ENCODE peak calls at places on chromosomes 16 and 17, in six cellular contexts. Z is HTR-8/SVneo; B is nephron progenitor cell; T is substantia nigra; U is LHCN-M2; E is stimulated activated CD4-positive, alpha-beta T cell treated with anti-CD3 and anti-CD28 coated beads, Interleukin-2, amount 100 ng/mL, for 48 hours. N is an unnamed sample.

GRCh38 chr16:17556276-17557052 is 85.7 kb upstream of the XYLT1 start:
- DNase-seq in Z (no peak), B (peak), T (no peak), U (no peak), E (no peak), N (peak)

GRCh38 chr17:63133489-63133888 is 167.5 kb downstream of the TANC2 start:
- DNase-seq in Z (no peak), B (no peak), T (no peak), U (no peak), E (no peak), N (no peak)

GRCh38 chr16:84597518-84598390 is 20.1 kb downstream of the COTL1 start:
- DNase-seq in Z (no peak), B (no peak), T (no peak), U (no peak), E (no peak), N (no peak)

GRCh38 chr16:11280616-11281522 is at the start of gene PRM1:
- DNase-seq in Z (no peak), B (no peak), T (no peak), U (no peak), E (no peak), N (no peak)

GRCh38 chr17:4939554-4939803 is 367 bp downstream of the SLC25A11 start:
- DNase-seq in Z (no peak), B (peak), T (no peak), U (no peak), E (no peak), N (no peak)

GRCh38 chr17:47822785-47823184 is 1.2 kb upstream of the OSBPL7 start:
- DNase-seq in Z (no peak), B (no peak), T (no peak), U (no peak), E (no peak), N (no peak)

GRCh38 chr17:8680850-8681174 is 50.3 kb upstream of the MYH10 start:
- DNase-seq in Z (no peak), B (no peak), T (no peak), U (no peak), E (no peak), N (no peak)

GRCh38 chr16:71703324-71703723 is 21.2 kb downstream of the PHLPP2 start:
- DNase-seq in Z (no peak), B (no peak), T (no peak), U (no peak), E (no peak), N (no peak)

GRCh38 chr17:75707096-75707720 is 14.1 kb upstream of the ITGB4 start:
- DNase-seq in Z (no peak), B (no peak), T (no peak), U (no peak), E (no peak), N (peak)

GRCh38 chr17:14753383-14753782 is 452.5 kb downstream of the HS3ST3B1 start:
- DNase-seq in Z (no peak), B (no peak), T (no peak), U (no peak), E (no peak), N (no peak)

GRCh38 chr16:85554791-85555548 is 58.2 kb upstream of the GSE1 start:
- DNase-seq in Z (no peak), B (peak), T (peak), U (peak), E (peak), N (peak)

GRCh38 chr16:30124985-30125379 is 2.0 kb upstream of the MAPK3 start:
- DNase-seq in Z (no peak), B (no peak), T (no peak), U (no peak), E (no peak), N (no peak)

GRCh38 chr16:85621698-85622433 is 8.7 kb downstream of the GSE1 start:
- DNase-seq in Z (no peak), B (no peak), T (no peak), U (no peak), E (no peak), N (no peak)

GRCh38 chr17:82544431-82545070 is 25.0 kb downstream of the FOXK2 start:
- DNase-seq in Z (no peak), B (no peak), T (peak), U (no peak), E (no peak), N (no peak)

GRCh38 chr17:1992541-1992940 is 32.6 kb downstream of the RTN4RL1 start:
- DNase-seq in Z (no peak), B (no peak), T (peak), U (no peak), E (no peak), N (no peak)

GRCh38 chr17:10105513-10106001 is 92.8 kb downstream of the GAS7 start:
- DNase-seq in Z (peak), B (no peak), T (no peak), U (no peak), E (no peak), N (no peak)

GRCh38 chr16:64440005-64440404 is 681.9 kb downstream of the CDH11 start:
- DNase-seq in Z (no peak), B (no peak), T (no peak), U (no peak), E (no peak), N (peak)

GRCh38 chr16:55364811-55365210 is 40.8 kb downstream of the IRX6 start:
- DNase-seq in Z (no peak), B (no peak), T (no peak), U (no peak), E (no peak), N (no peak)

GRCh38 chr17:45276031-45276430 is 14.1 kb upstream of the SPATA32 start:
- DNase-seq in Z (no peak), B (no peak), T (no peak), U (peak), E (no peak), N (no peak)

GRCh38 chr16:82773018-82773417 is 146.2 kb downstream of the CDH13 start:
- DNase-seq in Z (no peak), B (no peak), T (no peak), U (peak), E (no peak), N (no peak)

GRCh38 chr17:73123606-73124320 is 31.3 kb upstream of the SLC39A11 start:
- DNase-seq in Z (no peak), B (no peak), T (no peak), U (no peak), E (no peak), N (no peak)

GRCh38 chr16:18803569-18804462 is 2.5 kb upstream of the ARL6IP1 start:
- DNase-seq in Z (no peak), B (no peak), T (no peak), U (peak), E (no peak), N (peak)

GRCh38 chr17:42129109-42129837 is 6.7 kb downstream of the HSPB9 start:
- DNase-seq in Z (no peak), B (no peak), T (peak), U (no peak), E (no peak), N (no peak)

GRCh38 chr17:79224476-79224875 is 149.9 kb downstream of the ENGASE start:
- DNase-seq in Z (no peak), B (no peak), T (no peak), U (no peak), E (no peak), N (no peak)

GRCh38 chr17:20916383-20916782 is 126.4 kb downstream of the USP22 start:
- DNase-seq in Z (no peak), B (no peak), T (no peak), U (no peak), E (no peak), N (no peak)

GRCh38 chr17:78226752-78227454 is 4.5 kb upstream of the TMEM235 start:
- DNase-seq in Z (no peak), B (no peak), T (no peak), U (peak), E (no peak), N (no peak)

GRCh38 chr17:74408830-74409229 is 23.1 kb upstream of the GPRC5C start:
- DNase-seq in Z (no peak), B (no peak), T (no peak), U (no peak), E (no peak), N (no peak)

GRCh38 chr17:67378444-67379250 is 1.6 kb downstream of the PITPNC1 start:
- DNase-seq in Z (peak), B (peak), T (peak), U (peak), E (peak), N (peak)

GRCh38 chr17:15270628-15271381 is 5.7 kb upstream of the PMP22 start:
- DNase-seq in Z (no peak), B (no peak), T (no peak), U (no peak), E (no peak), N (no peak)

GRCh38 chr17:43372273-43372911 is 26.4 kb upstream of the ARL4D start:
- DNase-seq in Z (no peak), B (no peak), T (no peak), U (no peak), E (no peak), N (peak)

GRCh38 chr17:16300554-16300953 is 52.7 kb downstream of the CENPV start:
- DNase-seq in Z (no peak), B (no peak), T (no peak), U (no peak), E (no peak), N (no peak)